ENCODE peak calls at places on chromosomes 11 and 22, in eight cellular contexts. E is ELF-1; C is activated naive CD8-positive, alpha-beta T cell treated with anti-CD3 and anti-CD28 coated beads, Interleukin-2, amount 50 U/mL, for 24 hours; Y is Peyer's patch; V is NCI-H2107; L is astrocyte; P is stimulated activated CD4-positive, alpha-beta T cell treated with anti-CD3 and anti-CD28 coated beads, TNF-alpha, amount 100 ng/mL, for 48 hours; H is AG04449. W is an unnamed sample.

GRCh38 chr22:21718492-21718891 is 17.1 kb downstream of the YPEL1 start:
- DNase-seq in H (no peak), E (no peak), L (no peak), C (no peak), Y (no peak), P (no peak), V (no peak), W (no peak)

GRCh38 chr11:130601141-130601540 is 152.7 kb downstream of the ADAMTS15 start:
- DNase-seq in Y (peak; percentile 17), E (peak; percentile 89), L (peak; percentile 46), C (no peak), P (no peak), H (no peak), V (no peak), W (peak; percentile 74)

GRCh38 chr11:111976614-111977140 is 39.5 kb downstream of the DIXDC1 start:
- DNase-seq in V (no peak), L (peak; percentile 12), E (peak; percentile 55), C (no peak), Y (no peak), H (no peak), P (no peak), W (no peak)

GRCh38 chr11:68685656-68686380 is 1.5 kb downstream of the GAL start:
- DNase-seq in L (no peak), Y (no peak), V (no peak), H (no peak), C (no peak), E (no peak), P (no peak), W (no peak)

GRCh38 chr11:12193515-12194336 is 83.3 kb downstream of the MICAL2 start:
- DNase-seq in H (no peak), L (no peak), E (no peak), C (no peak), Y (no peak), P (no peak), V (no peak), W (no peak)

GRCh38 chr11:65487467-65488272 is 11.2 kb upstream of the MALAT1 start:
- DNase-seq in E (peak; percentile 100), V (peak; percentile 98), C (no peak), Y (peak; percentile 79), P (no peak), H (peak; percentile 100), L (peak; percentile 100), W (peak; percentile 99)

GRCh38 chr22:50342651-50343540 is at the start of gene PPP6R2:
- DNase-seq in P (peak; percentile 91), C (peak; percentile 92), E (peak; percentile 82), H (no peak), Y (peak; percentile 84), L (no peak), V (peak; percentile 65), W (peak; percentile 84)

GRCh38 chr22:48849963-48850657 is 977.6 kb downstream of the BRD1 start:
- DNase-seq in Y (no peak), V (no peak), C (no peak), L (no peak), H (no peak), P (no peak), E (no peak), W (no peak)

GRCh38 chr22:19663821-19664325 is 50.4 kb upstream of the SEPTIN5 start:
- DNase-seq in P (no peak), L (peak; percentile 64), E (no peak), C (no peak), H (peak; percentile 31), Y (peak; percentile 14), V (peak; percentile 20), W (no peak)

GRCh38 chr11:21225860-21226259 is 556.5 kb downstream of the NELL1 start:
- DNase-seq in P (no peak), Y (no peak), H (no peak), C (no peak), V (no peak), E (no peak), L (no peak), W (no peak)

GRCh38 chr22:38347181-38347943 is 30.1 kb upstream of the CSNK1E start:
- DNase-seq in H (no peak), C (no peak), Y (no peak), L (no peak), E (no peak), V (no peak), P (no peak), W (peak; percentile 8)

GRCh38 chr11:95371147-95371546 is 140.1 kb upstream of the SESN3 start:
- DNase-seq in P (no peak), Y (no peak), C (no peak), L (no peak), V (no peak), H (no peak), E (no peak), W (no peak)